ENCODE peak calls at places on chromosomes 7 and 10, in six cellular contexts. J is stimulated activated CD4-positive, alpha-beta T cell treated with anti-CD3 and anti-CD28 coated beads, Interleukin-12 subunit alpha, Interleukin-12 subunit beta, amount 100 ng/mL, for 24 hours; E is B cell; C is glomerular endothelial cell; G is HFFc6; K is activated T-cell treated with anti-CD3 and anti-CD28 coated beads, Interleukin-2, amount 50 U/mL, for 72 hours. N is an unnamed sample.
A peak's percentile ranks its signal among the peaks of the same experiment; 100 is the strongest.

GRCh38 chr10:18140957-18141888 is 999 bp downstream of the CACNB2 start:
- DNase-seq in C (no peak), J (no peak), E (peak; percentile 16), G (no peak), K (no peak), N (no peak)

GRCh38 chr10:17783751-17784150 is 25.4 kb upstream of the MRC1 start:
- DNase-seq in E (no peak), J (no peak), K (no peak), G (no peak), C (no peak), N (no peak)

GRCh38 chr10:80529604-80530003 is 8.1 kb upstream of the SH2D4B start:
- DNase-seq in J (no peak), K (peak; percentile 28), E (no peak), C (no peak), G (no peak), N (no peak)

GRCh38 chr7:94374721-94375120 is 20.0 kb upstream of the COL1A2 start:
- DNase-seq in G (peak; percentile 13), E (no peak), C (no peak), K (no peak), J (no peak), N (no peak)

GRCh38 chr7:15228891-15229290 is 326.3 kb upstream of the DGKB start:
- DNase-seq in E (no peak), G (no peak), J (no peak), K (no peak), C (no peak), N (no peak)

GRCh38 chr10:7659560-7659959 is 7.2 kb downstream of the ITIH5 start:
- DNase-seq in G (no peak), K (no peak), E (no peak), C (no peak), J (no peak), N (peak; percentile 27)

GRCh38 chr10:95276367-95277200 is 14.2 kb downstream of the PDLIM1 start:
- DNase-seq in E (no peak), J (no peak), C (no peak), K (no peak), G (no peak), N (no peak)

GRCh38 chr10:73813333-73813732 is 1.9 kb upstream of the NDST2 start:
- DNase-seq in K (no peak), C (no peak), E (no peak), J (no peak), G (no peak), N (no peak)

GRCh38 chr7:157568785-157569584 is 232.2 kb downstream of the DNAJB6 start:
- DNase-seq in C (no peak), J (peak; percentile 37), E (peak; percentile 62), K (peak; percentile 54), G (peak; percentile 11), N (peak; percentile 18)

N was measured in EL.